ENCODE peak calls at places on chromosome 20, in eight cellular contexts. N is activated gamma-delta T cell treated with Interleukin-2 at 50 U/mL for 16 hours; M is posterior vena cava; L is D341Med; D is activated CD4-positive, alpha-beta T cell treated with anti-CD3 and anti-CD28 coated beads for 48 hours; U is type B pancreatic cell; K is cardiac fibroblast; H is stimulated activated CD4-positive, alpha-beta T cell treated with anti-CD3 and anti-CD28 coated beads, Interleukin-1b, Interleukin-23, amount 100 ng/mL, for 1 hour. B is an unnamed sample.

GRCh38 chr20:19693508-19693907 is 64.5 kb upstream of the RIN2 start:
- DNase-seq in H (no peak), K (no peak), N (no peak), D (no peak), L (no peak), M (no peak), U (no peak), B (no peak)

GRCh38 chr20:59994697-59995122 is 36.5 kb downstream of the CDH26 start:
- DNase-seq in M (no peak), H (no peak), D (no peak), L (no peak), U (no peak), K (peak; percentile 1), N (no peak), B (no peak)

GRCh38 chr20:8361008-8361652 is 229.1 kb downstream of the PLCB1 start:
- DNase-seq in M (no peak), D (peak; percentile 27), U (no peak), K (peak; percentile 44), N (no peak), L (no peak), H (no peak), B (peak; percentile 79)

GRCh38 chr20:1185781-1186334 is 1.1 kb upstream of the TMEM74B start:
- DNase-seq in U (no peak), M (no peak), K (peak; percentile 51), N (peak; percentile 16), D (peak; percentile 71), L (peak; percentile 87), H (no peak), B (no peak)

GRCh38 chr20:34546751-34547181 is 11.8 kb upstream of the MAP1LC3A start:
- DNase-seq in L (peak; percentile 62), U (no peak), D (no peak), N (no peak), M (no peak), H (no peak), K (no peak), B (no peak)

GRCh38 chr20:23334111-23334510 is 16.5 kb upstream of the NXT1 start:
- DNase-seq in M (no peak), N (no peak), H (no peak), K (no peak), U (no peak), D (no peak), L (no peak), B (no peak)

GRCh38 chr20:63370623-63371176 is 9.6 kb upstream of the CHRNA4 start:
- DNase-seq in K (no peak), L (no peak), D (no peak), M (no peak), N (no peak), H (no peak), U (no peak), B (no peak)

GRCh38 chr20:19850190-19850533 is 92.1 kb downstream of the RIN2 start:
- DNase-seq in M (no peak), N (no peak), K (peak; percentile 48), U (no peak), D (no peak), L (no peak), H (no peak), B (no peak)

B was measured in brain microvascular endothelial cell.